ENCODE peak calls at places on chromosome 18, in ten cellular contexts. Q, N, S, Z, H, J, R, O, K and M are unnamed samples.

GRCh38 chr18:62625019-62625418 is 90.3 kb upstream of the PHLPP1 start:
- DNase-seq in Q (peak; percentile 11), R (no peak), K (peak; percentile 34), O (no peak), H (no peak), J (no peak), S (no peak), Z (no peak), N (no peak), M (no peak)

GRCh38 chr18:9787126-9787525 is 79.0 kb downstream of the RAB31 start:
- DNase-seq in Z (no peak), R (no peak), K (no peak), J (no peak), Q (no peak), S (no peak), N (no peak), O (no peak), H (no peak), M (no peak)

GRCh38 chr18:25518716-25519053 is 166.7 kb upstream of the ZNF521 start:
- DNase-seq in S (no peak), K (no peak), H (no peak), J (no peak), Q (no peak), O (peak; percentile 21), R (no peak), Z (no peak), N (no peak), M (peak; percentile 54)

GRCh38 chr18:46740046-46740445 is 16.8 kb downstream of the ST8SIA5 start:
- DNase-seq in R (no peak), K (no peak), S (no peak), H (no peak), Q (no peak), J (no peak), O (no peak), Z (no peak), N (no peak), M (no peak)

GRCh38 chr18:13892098-13892497 is 23.2 kb downstream of the MC2R start:
- DNase-seq in S (no peak), H (no peak), O (no peak), Z (no peak), R (no peak), J (no peak), K (no peak), N (no peak), Q (no peak), M (peak; percentile 13)

GRCh38 chr18:57789759-57790158 is 13.4 kb downstream of the ATP8B1 start:
- DNase-seq in H (no peak), Q (no peak), K (no peak), O (no peak), J (no peak), N (no peak), R (no peak), S (no peak), Z (no peak), M (no peak)

GRCh38 chr18:58496231-58496630 is 132.7 kb downstream of the ALPK2 start:
- DNase-seq in Z (no peak), K (no peak), O (no peak), J (no peak), R (no peak), N (no peak), S (no peak), H (no peak), Q (no peak), M (no peak)

GRCh38 chr18:51135795-51136194 is 61.7 kb downstream of the MEX3C start:
- DNase-seq in Q (no peak), J (no peak), Z (no peak), K (no peak), S (no peak), O (no peak), R (no peak), N (no peak), H (no peak), M (peak; percentile 34)

GRCh38 chr18:40058811-40059570 is 1896.0 kb upstream of the PIK3C3 start:
- DNase-seq in K (peak; percentile 11), Z (no peak), S (no peak), J (no peak), Q (no peak), H (no peak), O (no peak), N (no peak), R (no peak), M (no peak)

GRCh38 chr18:43627833-43628370 is 350.6 kb upstream of the SYT4 start:
- DNase-seq in S (no peak), O (no peak), R (no peak), N (no peak), K (no peak), Q (peak; percentile 28), Z (no peak), J (no peak), H (no peak), M (no peak)